ENCODE peak calls at places on chromosomes 4 and X, in nine cellular contexts. F is D341Med, N is B cell, D is PC-3, H is globus pallidus, T is HEK293T, V is GM12865, S is fibroblast of mammary gland, M is cardiac muscle cell. K is an unnamed sample.
A peak's percentile ranks its signal among the peaks of the same experiment; 100 is the strongest.

GRCh38 chr4:8818063-8818881 is 53.4 kb downstream of the HMX1 start:
- DNase-seq in D (no peak), T (no peak), V (no peak), N (no peak), H (no peak), S (no peak), F (peak; percentile 12), M (no peak), K (no peak)

GRCh38 chr4:94461506-94461905 is 9.8 kb downstream of the PDLIM5 start:
- DNase-seq in F (no peak), D (peak; percentile 50), S (no peak), M (no peak), H (no peak), T (no peak), V (no peak), N (no peak), K (no peak)

GRCh38 chr4:130306566-130306965 is 1210.6 kb downstream of the C4orf33 start:
- DNase-seq in N (no peak), M (no peak), F (no peak), S (no peak), T (no peak), V (peak; percentile 1), H (no peak), D (no peak), K (no peak)

GRCh38 chr4:106530816-106531215 is 162.2 kb upstream of the GIMD1 start:
- DNase-seq in V (no peak), T (no peak), F (no peak), D (no peak), N (no peak), H (no peak), S (peak; percentile 46), M (no peak), K (no peak)

GRCh38 chr4:9953089-9953488 is 68.2 kb downstream of the SLC2A9 start:
- DNase-seq in N (no peak), D (no peak), F (no peak), H (no peak), T (no peak), V (no peak), M (no peak), S (no peak), K (no peak)

GRCh38 chr4:7761720-7762119 is 177.9 kb downstream of the AFAP1 start:
- DNase-seq in N (no peak), F (peak; percentile 89), D (peak; percentile 27), T (peak; percentile 87), S (peak; percentile 63), H (no peak), M (peak; percentile 85), V (peak; percentile 72), K (peak; percentile 84)

GRCh38 chrX:123340691-123341090 is 156.6 kb downstream of the GRIA3 start:
- DNase-seq in M (no peak), N (no peak), H (no peak), T (peak; percentile 19), V (no peak), F (no peak), S (peak; percentile 69), D (no peak), K (no peak)

GRCh38 chr4:110501826-110502225 is 25.9 kb downstream of the ENPEP start:
- DNase-seq in T (no peak), F (no peak), S (peak; percentile 56), D (peak; percentile 46), M (no peak), H (no peak), N (no peak), V (no peak), K (no peak)

GRCh38 chrX:39491548-39492297 is 606.0 kb downstream of the BCOR start:
- DNase-seq in S (no peak), M (no peak), F (no peak), T (no peak), N (peak; percentile 54), V (peak; percentile 82), D (no peak), H (no peak), K (no peak)

GRCh38 chr4:71406459-71406963 is 67.7 kb downstream of the SLC4A4 start:
- DNase-seq in D (peak; percentile 56), S (peak; percentile 52), T (no peak), F (no peak), H (no peak), N (no peak), V (no peak), M (no peak), K (no peak)

K was measured in Ammon's horn.